ENCODE peak calls at places on chromosome 1, in eight cellular contexts. One of them, this sample, is unnamed. For H3K4me1, the result is how much of the 10 kb centered on the place peaks cover.

GRCh38 chr1:230768903-230769570 is 21.8 kb downstream of the CAPN9 start:
- DNase-seq in A549: no peak
- DNase-seq in fibroblast of lung: peak
- DNase-seq in GM23338: peak
- DNase-seq in aorta: no peak
- DNase-seq in mammary epithelial cell: peak
- DNase-seq in HCT116: no peak
- DNase-seq in SK-N-SH: no peak
- DNase-seq in this sample: no peak

GRCh38 chr1:159933347-159933746 is 8.0 kb upstream of the TAGLN2 start:
- DNase-seq in GM23338: no peak
- DNase-seq in fibroblast of lung: no peak
- DNase-seq in aorta: peak
- DNase-seq in SK-N-SH: no peak
- DNase-seq in A549: no peak
- DNase-seq in mammary epithelial cell: peak
- DNase-seq in HCT116: no peak
- DNase-seq in this sample: no peak

GRCh38 chr1:227766015-227766634 is 30.9 kb downstream of the SNAP47 start:
- DNase-seq in HCT116: no peak
- DNase-seq in GM23338: no peak
- DNase-seq in A549: no peak
- DNase-seq in aorta: peak
- DNase-seq in fibroblast of lung: no peak
- DNase-seq in mammary epithelial cell: peak
- DNase-seq in SK-N-SH: no peak
- DNase-seq in this sample: no peak

GRCh38 chr1:55369474-55369873 is 154.3 kb upstream of the USP24 start:
- DNase-seq in A549: no peak
- DNase-seq in aorta: no peak
- DNase-seq in SK-N-SH: no peak
- DNase-seq in fibroblast of lung: peak
- DNase-seq in mammary epithelial cell: peak
- DNase-seq in HCT116: no peak
- DNase-seq in GM23338: no peak
- DNase-seq in this sample: no peak

GRCh38 chr1:219788091-219788490 is 140.3 kb downstream of the SLC30A10 start:
- DNase-seq in A549: no peak
- DNase-seq in fibroblast of lung: no peak
- DNase-seq in GM23338: no peak
- DNase-seq in aorta: no peak
- DNase-seq in SK-N-SH: no peak
- DNase-seq in mammary epithelial cell: no peak
- DNase-seq in HCT116: no peak
- DNase-seq in this sample: no peak

GRCh38 chr1:42484382-42484781 is 21.3 kb downstream of the CCDC30 start:
- DNase-seq in HCT116: no peak
- DNase-seq in GM23338: no peak
- DNase-seq in SK-N-SH: no peak
- DNase-seq in aorta: no peak
- DNase-seq in mammary epithelial cell: peak
- DNase-seq in A549: peak
- DNase-seq in fibroblast of lung: peak
- DNase-seq in this sample: peak

GRCh38 chr1:231642600-231643332 is 16.2 kb downstream of the DISC1 start:
- DNase-seq in fibroblast of lung: no peak
- DNase-seq in GM23338: no peak
- DNase-seq in HCT116: no peak
- DNase-seq in SK-N-SH: no peak
- DNase-seq in mammary epithelial cell: no peak
- DNase-seq in aorta: no peak
- DNase-seq in A549: no peak
- DNase-seq in this sample: no peak

GRCh38 chr1:173572465-173572864 is 30.4 kb downstream of the SLC9C2 start:
- DNase-seq in SK-N-SH: no peak
- DNase-seq in mammary epithelial cell: no peak
- DNase-seq in A549: no peak
- DNase-seq in GM23338: no peak
- DNase-seq in fibroblast of lung: no peak
- DNase-seq in HCT116: no peak
- DNase-seq in aorta: no peak
- DNase-seq in this sample: no peak

GRCh38 chr1:52920791-52921291 is 699 bp downstream of the ECHDC2 start:
- DNase-seq in HCT116: no peak
- DNase-seq in fibroblast of lung: no peak
- DNase-seq in A549: no peak
- DNase-seq in GM23338: peak
- DNase-seq in aorta: peak
- DNase-seq in SK-N-SH: no peak
- DNase-seq in mammary epithelial cell: peak
- DNase-seq in this sample: no peak

GRCh38 chr1:19349999-19350398 is 37.9 kb downstream of the SLC66A1 start:
- DNase-seq in HCT116: no peak
- DNase-seq in A549: no peak
- DNase-seq in SK-N-SH: no peak
- DNase-seq in fibroblast of lung: no peak
- DNase-seq in aorta: no peak
- DNase-seq in mammary epithelial cell: no peak
- DNase-seq in GM23338: no peak
- DNase-seq in this sample: no peak
- H3K4me1 ChIP-seq in HCT116: under half
- H3K4me1 ChIP-seq in A549: under half
- H3K4me1 ChIP-seq in SK-N-SH: half or more
- H3K4me1 ChIP-seq in fibroblast of lung: under half
- H3K4me1 ChIP-seq in aorta: under half
- H3K4me1 ChIP-seq in mammary epithelial cell: under half
- H3K4me1 ChIP-seq in GM23338: under half
- H3K4me1 ChIP-seq in this sample: under half

DNA sequence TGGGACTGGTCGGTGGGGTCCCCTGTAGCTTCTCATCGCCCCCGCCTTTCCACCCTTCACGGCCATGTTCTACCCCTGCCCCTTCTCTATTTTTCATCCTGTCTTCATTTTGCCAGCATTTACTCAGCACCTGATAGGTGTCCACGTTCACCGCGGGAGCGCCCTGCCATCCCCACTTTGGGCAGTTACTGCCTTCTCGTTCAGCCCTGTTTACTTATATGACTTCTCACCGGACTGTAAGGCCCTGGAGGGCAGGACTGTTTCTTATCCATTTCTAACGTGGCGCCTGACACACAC is 380 bp downstream of the MFN2 start:
- DNase-seq in fibroblast of lung: no peak
- DNase-seq in A549: no peak
- DNase-seq in GM23338: peak
- DNase-seq in mammary epithelial cell: no peak
- DNase-seq in SK-N-SH: no peak
- DNase-seq in HCT116: no peak
- DNase-seq in aorta: no peak
- DNase-seq in this sample: no peak
- H3K4me1 ChIP-seq in fibroblast of lung: under half
- H3K4me1 ChIP-seq in A549: under half
- H3K4me1 ChIP-seq in GM23338: under half
- H3K4me1 ChIP-seq in mammary epithelial cell: under half
- H3K4me1 ChIP-seq in SK-N-SH: under half
- H3K4me1 ChIP-seq in HCT116: under half
- H3K4me1 ChIP-seq in aorta: under half
- H3K4me1 ChIP-seq in this sample: under half

DNA sequence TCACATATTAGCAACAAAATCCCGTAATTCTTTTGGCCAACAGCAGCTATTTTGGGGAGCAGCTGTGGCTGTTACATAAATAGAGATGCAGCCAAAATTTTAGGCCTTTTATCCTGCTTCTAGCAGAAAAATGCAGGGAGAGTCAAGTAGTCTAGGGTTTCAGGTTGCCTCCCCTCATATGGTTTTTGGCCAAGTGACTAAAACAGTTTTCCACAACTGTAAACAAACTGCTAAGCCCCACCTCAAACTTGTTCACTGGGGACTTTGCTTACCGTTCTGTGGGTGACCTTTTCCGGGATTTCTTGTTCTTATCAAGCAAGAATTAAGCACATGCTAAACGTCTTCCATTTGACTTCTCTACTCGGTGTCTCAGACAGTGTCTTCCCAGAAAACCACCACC is 133.4 kb downstream of the EDEM3 start:
- DNase-seq in fibroblast of lung: peak
- DNase-seq in mammary epithelial cell: no peak
- DNase-seq in aorta: no peak
- DNase-seq in HCT116: no peak
- DNase-seq in SK-N-SH: no peak
- DNase-seq in GM23338: no peak
- DNase-seq in A549: no peak
- DNase-seq in this sample: no peak
- H3K4me1 ChIP-seq in fibroblast of lung: under half
- H3K4me1 ChIP-seq in mammary epithelial cell: under half
- H3K4me1 ChIP-seq in aorta: under half
- H3K4me1 ChIP-seq in HCT116: under half
- H3K4me1 ChIP-seq in SK-N-SH: under half
- H3K4me1 ChIP-seq in GM23338: under half
- H3K4me1 ChIP-seq in A549: under half
- H3K4me1 ChIP-seq in this sample: under half

DNA sequence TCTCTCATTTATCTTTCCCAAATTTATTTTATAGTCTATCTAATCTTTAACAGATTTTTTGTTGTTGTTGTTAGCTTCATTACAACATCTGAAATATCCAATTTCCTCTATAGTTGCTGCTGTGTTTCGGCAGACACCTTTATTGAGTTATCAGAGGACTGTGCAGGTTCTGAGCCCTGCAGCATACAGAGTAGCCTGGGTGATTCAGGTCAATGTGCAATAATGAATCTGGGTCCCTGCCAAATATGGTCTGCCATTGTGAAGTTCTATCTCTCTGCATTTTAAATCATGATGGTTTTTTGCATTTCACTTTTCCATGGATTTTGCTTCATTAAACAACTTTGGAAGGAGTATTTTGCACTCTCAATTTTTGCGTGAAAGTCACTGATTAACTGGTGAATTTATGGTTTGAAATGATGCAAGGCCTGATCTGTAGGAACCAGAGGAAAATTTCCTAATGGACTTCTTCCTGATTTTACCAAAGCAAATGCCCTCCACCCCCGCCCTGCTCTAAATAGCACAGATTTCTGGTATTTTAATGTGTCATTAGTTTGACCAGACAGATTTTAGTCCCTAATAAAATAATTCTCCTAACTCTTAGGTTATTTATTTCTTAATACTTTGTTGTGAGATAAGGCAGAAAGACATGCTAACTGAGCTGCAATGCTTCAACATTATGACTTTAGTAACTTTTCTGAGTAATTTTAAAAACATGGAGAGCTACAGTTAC is 402.3 kb downstream of the PTBP2 start:
- DNase-seq in HCT116: no peak
- DNase-seq in GM23338: no peak
- DNase-seq in mammary epithelial cell: no peak
- DNase-seq in fibroblast of lung: no peak
- DNase-seq in A549: no peak
- DNase-seq in SK-N-SH: peak
- DNase-seq in aorta: no peak
- DNase-seq in this sample: no peak
- H3K4me1 ChIP-seq in HCT116: under half
- H3K4me1 ChIP-seq in GM23338: under half
- H3K4me1 ChIP-seq in mammary epithelial cell: under half
- H3K4me1 ChIP-seq in fibroblast of lung: under half
- H3K4me1 ChIP-seq in A549: under half
- H3K4me1 ChIP-seq in SK-N-SH: under half
- H3K4me1 ChIP-seq in aorta: under half
- H3K4me1 ChIP-seq in this sample: under half

GRCh38 chr1:114749835-114750234 is 7.9 kb downstream of the CSDE1 start:
- DNase-seq in HCT116: no peak
- DNase-seq in mammary epithelial cell: no peak
- DNase-seq in aorta: no peak
- DNase-seq in SK-N-SH: no peak
- DNase-seq in GM23338: no peak
- DNase-seq in A549: no peak
- DNase-seq in fibroblast of lung: no peak
- DNase-seq in this sample: no peak
- H3K4me1 ChIP-seq in HCT116: under half
- H3K4me1 ChIP-seq in mammary epithelial cell: under half
- H3K4me1 ChIP-seq in aorta: under half
- H3K4me1 ChIP-seq in SK-N-SH: under half
- H3K4me1 ChIP-seq in GM23338: under half
- H3K4me1 ChIP-seq in A549: under half
- H3K4me1 ChIP-seq in fibroblast of lung: under half
- H3K4me1 ChIP-seq in this sample: under half

DNA sequence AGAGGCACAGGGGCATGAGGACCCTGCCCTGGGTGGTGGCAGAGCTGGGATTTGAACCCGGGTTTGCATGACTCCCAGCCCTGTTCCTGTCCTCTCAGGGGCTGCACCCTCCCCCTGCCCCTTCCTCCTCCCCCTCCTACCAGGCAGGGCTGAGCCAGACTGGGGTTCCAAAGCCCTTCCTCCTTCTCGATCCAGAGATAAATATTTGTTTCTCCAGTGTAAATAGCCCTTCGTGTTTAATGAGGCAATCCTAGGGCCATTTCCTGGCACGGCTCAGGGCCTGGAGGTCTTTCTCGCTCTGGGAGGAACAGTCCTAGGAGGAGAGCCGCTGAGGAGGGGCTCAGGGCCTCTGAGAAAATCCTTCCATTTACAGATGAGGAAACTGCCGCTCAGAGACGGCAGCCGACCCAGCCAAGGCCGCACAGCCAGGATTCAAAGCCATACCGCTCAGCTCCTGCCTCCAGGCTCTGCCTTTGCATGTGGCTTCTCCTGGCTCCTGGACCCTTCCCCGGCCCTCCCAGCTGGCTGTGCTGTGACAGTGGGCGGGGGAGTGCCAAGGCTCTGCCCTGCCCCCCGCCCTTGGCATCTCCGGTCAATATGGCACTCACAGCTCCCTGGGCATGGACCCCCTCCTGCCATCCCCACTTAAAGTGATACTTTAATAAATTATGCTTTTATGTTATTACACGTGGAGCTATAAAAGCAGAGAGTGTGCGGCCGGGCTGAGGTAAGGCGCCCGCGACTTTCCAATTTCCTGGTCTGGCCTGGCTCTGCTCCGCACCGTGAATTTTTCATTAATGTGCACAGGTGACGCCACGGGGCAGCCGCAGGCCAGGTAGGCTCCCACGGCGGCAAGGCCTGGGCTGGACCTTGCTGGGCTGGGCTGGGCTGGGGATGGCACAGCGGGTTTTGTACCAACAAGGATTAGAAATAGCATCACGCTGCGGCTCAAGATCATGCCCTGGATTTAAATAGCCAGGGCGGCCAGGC is 114.7 kb upstream of the WNT4 start:
- DNase-seq in fibroblast of lung: peak
- DNase-seq in aorta: no peak
- DNase-seq in SK-N-SH: no peak
- DNase-seq in HCT116: no peak
- DNase-seq in A549: peak
- DNase-seq in mammary epithelial cell: no peak
- DNase-seq in GM23338: no peak
- DNase-seq in this sample: no peak
- H3K4me1 ChIP-seq in fibroblast of lung: under half
- H3K4me1 ChIP-seq in aorta: under half
- H3K4me1 ChIP-seq in SK-N-SH: under half
- H3K4me1 ChIP-seq in HCT116: under half
- H3K4me1 ChIP-seq in A549: half or more
- H3K4me1 ChIP-seq in mammary epithelial cell: under half
- H3K4me1 ChIP-seq in GM23338: under half
- H3K4me1 ChIP-seq in this sample: under half

DNA sequence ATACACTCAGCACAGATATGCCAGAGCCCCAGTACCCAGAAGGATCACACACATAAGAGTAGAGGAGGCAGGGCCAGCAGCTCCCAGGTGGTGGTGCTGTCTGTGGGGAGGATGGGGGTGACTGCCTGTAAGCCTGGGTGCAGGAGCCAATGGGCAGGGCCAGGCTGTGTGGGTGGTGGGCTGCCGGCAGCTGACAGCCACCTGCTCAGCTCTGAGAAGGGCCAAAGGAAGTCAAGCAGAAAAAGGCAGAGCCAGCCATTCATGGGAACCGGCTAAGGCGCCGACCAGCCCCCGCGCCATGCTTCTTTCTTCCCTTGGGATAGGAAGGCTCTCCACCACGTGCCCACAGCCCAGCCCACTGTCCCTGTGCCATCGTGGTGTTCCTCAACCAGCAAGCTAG is 14.1 kb downstream of the PIK3C2B start:
- DNase-seq in A549: no peak
- DNase-seq in fibroblast of lung: no peak
- DNase-seq in GM23338: no peak
- DNase-seq in SK-N-SH: no peak
- DNase-seq in HCT116: no peak
- DNase-seq in mammary epithelial cell: no peak
- DNase-seq in aorta: no peak
- DNase-seq in this sample: no peak
- H3K4me1 ChIP-seq in A549: under half
- H3K4me1 ChIP-seq in fibroblast of lung: under half
- H3K4me1 ChIP-seq in GM23338: under half
- H3K4me1 ChIP-seq in SK-N-SH: under half
- H3K4me1 ChIP-seq in HCT116: half or more
- H3K4me1 ChIP-seq in mammary epithelial cell: under half
- H3K4me1 ChIP-seq in aorta: under half
- H3K4me1 ChIP-seq in this sample: under half

This sample was measured in SJSA1.